ENCODE peak calls at places on chromosomes 5 and 9, in ten cellular contexts. Q, D, X, Z, P, Y, M, S, K and I are unnamed samples. For H3K4me1, the result is how much of the 10 kb centered on the place peaks cover.

GRCh38 chr5:157088342-157088990 is 20.4 kb downstream of the HAVCR2 start:
- DNase-seq in X (no peak), K (no peak), Y (no peak), P (no peak), M (no peak), Q (no peak), D (no peak), Z (no peak), S (no peak), I (no peak)

GRCh38 chr5:55575815-55576583 is 41.2 kb upstream of the PLPP1 start:
- DNase-seq in M (no peak), Z (no peak), Q (no peak), X (peak), S (peak), Y (no peak), D (no peak), P (no peak), K (no peak), I (no peak)

GRCh38 chr9:35079041-35079425 is 709 bp downstream of the FANCG start:
- DNase-seq in M (no peak), Q (no peak), Y (peak), Z (no peak), X (no peak), D (no peak), P (no peak), S (no peak), K (peak), I (no peak)

GRCh38 chr9:97774657-97775056 is 77.5 kb upstream of the XPA start:
- DNase-seq in D (no peak), P (no peak), Q (peak), K (no peak), X (no peak), M (no peak), Z (no peak), Y (no peak), S (no peak), I (no peak)

GRCh38 chr9:76018244-76018643 is 127.8 kb downstream of the PCSK5 start:
- DNase-seq in M (no peak), X (no peak), D (no peak), S (no peak), Y (no peak), Z (no peak), Q (peak), P (no peak), K (no peak), I (peak)

GRCh38 chr5:64811050-64811640 is 42.4 kb downstream of the CWC27 start:
- DNase-seq in S (peak), Y (peak), K (no peak), X (no peak), M (no peak), P (peak), Z (peak), Q (no peak), D (no peak), I (no peak)

GRCh38 chr9:133032171-133032570 is 1.4 kb downstream of the GTF3C5 start:
- DNase-seq in Y (no peak), Q (no peak), M (no peak), Z (no peak), P (no peak), D (no peak), X (no peak), S (no peak), K (peak), I (no peak)

GRCh38 chr5:135508496-135509005 is 27.2 kb downstream of the NEUROG1 start:
- DNase-seq in M (no peak), S (no peak), P (no peak), Y (no peak), Z (no peak), D (no peak), X (no peak), Q (no peak), K (no peak), I (no peak)

GRCh38 chr5:115702025-115702424 is 76.2 kb upstream of the TMED7 start:
- DNase-seq in K (no peak), M (no peak), Y (no peak), X (no peak), P (no peak), Z (no peak), D (no peak), Q (no peak), S (no peak), I (no peak)

GRCh38 chr5:64207978-64208377 is 42.3 kb downstream of the RNF180 start:
- DNase-seq in X (no peak), S (peak), M (no peak), Z (no peak), D (no peak), K (no peak), Y (no peak), Q (no peak), P (no peak), I (no peak)

GRCh38 chr9:77673912-77674791 is 26.0 kb upstream of the GNA14 start:
- DNase-seq in Z (no peak), X (peak), D (no peak), Q (no peak), Y (no peak), S (peak), P (no peak), M (no peak), K (no peak), I (no peak)

GRCh38 chr9:131289301-131290038 is at the start of gene PLPP7:
- DNase-seq in Z (no peak), S (peak), M (peak), P (no peak), D (peak), X (peak), K (peak), Q (peak), Y (peak), I (no peak)

GRCh38 chr9:131982683-131983239 is 96.9 kb downstream of the MED27 start:
- DNase-seq in P (no peak), D (no peak), S (no peak), Z (peak), Y (no peak), X (no peak), K (no peak), M (no peak), Q (no peak), I (no peak)

GRCh38 chr5:162786234-162786633 is 651.2 kb upstream of the CCNG1 start:
- DNase-seq in Q (no peak), S (no peak), D (no peak), K (no peak), Y (no peak), M (no peak), X (no peak), P (no peak), Z (no peak), I (no peak)

GRCh38 chr9:8651830-8652229 is 852.3 kb upstream of the DMAC1 start:
- DNase-seq in S (no peak), D (no peak), X (no peak), Y (no peak), K (no peak), M (no peak), P (no peak), Z (no peak), Q (no peak), I (no peak)

GRCh38 chr5:44387911-44388310 is 1.3 kb downstream of the FGF10 start:
- DNase-seq in Y (no peak), M (peak), Z (no peak), S (no peak), K (no peak), X (peak), P (no peak), D (no peak), Q (no peak), I (no peak)

GRCh38 chr5:120239076-120239475 is 225.0 kb upstream of the PRR16 start:
- DNase-seq in Y (no peak), S (no peak), X (no peak), K (no peak), M (no peak), P (no peak), Z (no peak), D (no peak), Q (no peak), I (no peak)

GRCh38 chr5:20109326-20109725 is 121.3 kb upstream of the CDH18 start:
- DNase-seq in Y (no peak), Q (no peak), M (no peak), P (no peak), Z (no peak), X (no peak), S (no peak), K (no peak), D (no peak), I (no peak)

GRCh38 chr5:157602505-157602904 is 26.9 kb upstream of the ADAM19 start:
- DNase-seq in Q (no peak), S (no peak), K (no peak), X (no peak), P (no peak), Z (no peak), D (no peak), M (no peak), Y (no peak), I (no peak)

GRCh38 chr9:136088939-136089696 is 6.0 kb downstream of the NACC2 start:
- DNase-seq in Y (peak), P (no peak), X (no peak), D (no peak), Z (no peak), S (no peak), M (peak), Q (no peak), K (peak), I (no peak)

GRCh38 chr9:79360387-79361347 is 211.1 kb upstream of the TLE4 start:
- DNase-seq in D (no peak), P (no peak), Y (no peak), K (no peak), Q (no peak), M (no peak), X (no peak), Z (no peak), S (no peak), I (no peak)

GRCh38 chr9:91907387-91908292 is 42.4 kb downstream of the ROR2 start:
- DNase-seq in Q (no peak), S (no peak), K (no peak), Y (no peak), P (no peak), Z (no peak), D (no peak), X (no peak), M (no peak), I (no peak)

GRCh38 chr5:90888511-90889324 is 330.1 kb downstream of the ADGRV1 start:
- DNase-seq in D (no peak), Y (no peak), Z (no peak), M (no peak), P (peak), X (no peak), K (no peak), Q (no peak), S (peak), I (no peak)
- H3K4me3 ChIP-seq in D (no peak), Y (no peak), Z (no peak), M (no peak), P (no peak), X (no peak), K (no peak), Q (no peak), S (no peak), I (no peak)

DNA sequence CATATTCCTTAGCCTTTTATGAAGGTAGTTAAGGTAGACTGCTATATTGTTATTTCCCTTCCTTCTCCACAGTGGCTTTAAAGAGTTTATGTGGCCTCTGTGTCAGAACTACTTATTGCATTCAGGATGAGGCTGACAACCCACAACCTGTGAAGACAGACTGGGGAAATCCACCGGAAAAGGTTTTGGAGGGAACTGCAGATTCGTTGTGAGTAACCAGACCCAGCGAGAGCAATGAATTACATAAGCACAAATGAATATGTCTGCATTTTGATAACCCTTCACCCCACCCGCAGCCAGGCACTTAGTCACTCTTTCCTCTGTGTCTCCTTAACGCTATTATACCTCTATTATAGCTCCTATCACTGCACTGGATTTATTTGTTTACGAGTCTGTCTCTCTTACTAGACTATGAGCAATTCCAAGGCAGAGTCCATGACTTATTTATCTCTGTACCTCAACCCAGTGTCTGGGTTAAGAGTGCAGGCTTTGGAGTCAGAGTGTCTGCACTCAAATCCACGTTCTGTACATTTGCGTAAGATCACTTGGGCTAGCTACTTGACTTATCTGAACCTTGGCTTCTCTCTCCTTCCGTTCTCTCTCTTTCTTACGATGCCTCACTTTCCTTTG is 19.2 kb downstream of the KCTD16 start:
- DNase-seq in K (no peak), X (no peak), P (peak), M (no peak), D (no peak), Z (peak), S (no peak), Y (peak), Q (peak), I (peak)
- TF ChIP-seq EP300 in K (no peak), X (no peak), P (peak), M (no peak), D (no peak), Z (peak), S (no peak), Y (peak), Q (no peak), I (no peak)

GRCh38 chr5:173705512-173705825 is 89.0 kb upstream of the BOD1 start:
- DNase-seq in X (no peak), P (no peak), M (no peak), Y (no peak), Z (no peak), K (no peak), D (no peak), S (no peak), Q (no peak), I (no peak)

GRCh38 chr5:173706700-173707099 is 90.2 kb upstream of the BOD1 start:
- DNase-seq in X (no peak), Q (no peak), Y (no peak), Z (no peak), D (no peak), S (no peak), P (no peak), K (no peak), M (no peak), I (no peak)

GRCh38 chr5:173704615-173705511 is 88.4 kb upstream of the BOD1 start:
- DNase-seq in M (no peak), Q (no peak), X (no peak), S (no peak), Y (no peak), D (no peak), Z (no peak), K (no peak), P (no peak), I (no peak)

GRCh38 chr5:173699959-173700358 is 83.5 kb upstream of the BOD1 start:
- DNase-seq in Y (no peak), K (no peak), Z (no peak), Q (no peak), X (no peak), P (no peak), M (no peak), D (no peak), S (no peak), I (no peak)

GRCh38 chr5:173703466-173703865 is 87.0 kb upstream of the BOD1 start:
- DNase-seq in P (no peak), Y (no peak), M (no peak), X (no peak), D (no peak), Z (no peak), S (no peak), Q (no peak), K (no peak), I (no peak)
- H3K4me1 ChIP-seq in P (under half), Y (under half), M (under half), X (under half), D (under half), Z (under half), S (under half), Q (under half), K (under half), I (under half)

DNA sequence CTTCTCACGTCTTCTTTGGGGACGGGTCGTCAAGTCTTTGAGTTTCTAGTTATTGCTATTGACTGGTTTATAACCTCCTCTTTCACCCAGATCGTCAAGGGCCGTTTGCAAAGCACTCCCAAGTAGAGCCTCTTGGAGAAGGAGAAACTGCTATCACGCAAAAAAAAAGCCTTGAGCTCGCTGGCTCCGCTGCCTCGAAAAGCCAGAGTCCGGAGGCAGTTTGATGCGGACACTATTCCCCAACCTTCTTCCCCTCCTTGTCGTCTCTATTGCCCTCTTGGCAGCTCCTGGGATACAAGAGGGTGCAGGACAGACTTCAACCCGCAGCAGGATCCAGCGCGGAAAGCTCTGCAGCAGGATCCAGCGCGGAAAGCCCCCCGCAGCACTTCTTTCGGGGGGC is 293 bp upstream of the PCDHAC1 start:
- DNase-seq in X (no peak), D (no peak), K (no peak), P (no peak), M (no peak), Q (no peak), S (no peak), Y (no peak), Z (no peak), I (no peak)
- H3K4me3 ChIP-seq in X (peak), D (peak), K (peak), P (peak), M (peak), Q (peak), S (no peak), Y (peak), Z (no peak), I (peak)

DNA sequence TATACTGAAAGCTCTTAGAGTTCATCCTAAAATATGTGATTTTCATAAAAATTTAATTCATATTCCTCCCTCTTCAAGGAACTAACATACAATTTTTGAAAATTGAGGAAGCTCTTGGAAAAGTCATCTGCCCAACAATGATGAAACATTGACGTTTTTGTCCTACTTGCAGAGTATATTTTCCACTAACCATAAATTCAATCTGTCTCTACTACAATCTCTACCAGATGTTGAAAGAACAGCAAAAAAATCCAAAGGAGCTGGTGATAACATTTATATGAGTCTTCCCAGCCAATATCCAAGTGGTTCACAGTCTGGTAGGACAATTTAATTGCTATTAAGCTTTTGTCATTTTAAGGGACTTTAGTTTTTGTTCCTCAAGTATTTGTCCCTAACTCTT is 81.1 kb upstream of the NR3C1 start:
- DNase-seq in Y (no peak), P (no peak), Z (no peak), M (no peak), S (no peak), Q (no peak), D (no peak), X (no peak), K (no peak), I (no peak)
- TF ChIP-seq EP300 in Y (no peak), P (no peak), Z (no peak), M (no peak), S (no peak), Q (no peak), D (no peak), X (no peak), K (no peak), I (no peak)

GRCh38 chr9:69425402-69425801 is 100.4 kb downstream of the ENTREP1 start:
- DNase-seq in Q (no peak), S (no peak), D (no peak), P (no peak), K (no peak), Z (no peak), X (no peak), Y (no peak), M (no peak), I (no peak)
- H3K4me1 ChIP-seq in Q (under half), S (under half), D (under half), P (under half), K (under half), Z (under half), X (under half), Y (under half), M (under half), I (under half)

GRCh38 chr5:67166886-67167285 is 29.7 kb downstream of the CD180 start:
- DNase-seq in X (no peak), P (no peak), K (no peak), Z (no peak), S (no peak), Y (no peak), Q (no peak), D (no peak), M (peak), I (no peak)
- H3K4me3 ChIP-seq in X (no peak), P (no peak), K (no peak), Z (no peak), S (no peak), Y (no peak), Q (no peak), D (peak), M (no peak), I (peak)

DNA sequence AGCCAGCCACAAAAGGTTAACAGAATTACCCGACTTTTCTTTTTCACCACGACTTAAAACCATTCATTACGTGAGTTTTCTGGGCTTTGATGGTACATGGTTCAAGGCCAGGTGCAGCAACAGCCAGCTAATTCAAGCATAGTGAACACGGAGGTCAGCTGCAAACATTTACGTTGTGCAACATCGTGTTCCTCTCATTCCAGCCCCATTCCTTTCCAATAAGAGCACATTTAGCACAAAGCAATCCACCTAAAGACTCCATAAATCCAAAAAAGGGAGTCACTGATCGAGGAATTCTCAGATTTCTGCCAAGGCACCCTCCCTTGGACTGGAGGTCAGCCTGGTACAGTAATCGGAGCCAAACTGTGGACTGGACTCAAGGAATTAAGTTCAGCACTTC is 14.4 kb downstream of the NREP start:
- DNase-seq in K (no peak), Y (no peak), Z (no peak), X (no peak), Q (no peak), P (no peak), S (peak), M (peak), D (no peak), I (no peak)
- TF ChIP-seq EP300 in K (no peak), Y (no peak), Z (no peak), X (no peak), Q (no peak), P (no peak), S (peak), M (no peak), D (peak), I (no peak)

DNA sequence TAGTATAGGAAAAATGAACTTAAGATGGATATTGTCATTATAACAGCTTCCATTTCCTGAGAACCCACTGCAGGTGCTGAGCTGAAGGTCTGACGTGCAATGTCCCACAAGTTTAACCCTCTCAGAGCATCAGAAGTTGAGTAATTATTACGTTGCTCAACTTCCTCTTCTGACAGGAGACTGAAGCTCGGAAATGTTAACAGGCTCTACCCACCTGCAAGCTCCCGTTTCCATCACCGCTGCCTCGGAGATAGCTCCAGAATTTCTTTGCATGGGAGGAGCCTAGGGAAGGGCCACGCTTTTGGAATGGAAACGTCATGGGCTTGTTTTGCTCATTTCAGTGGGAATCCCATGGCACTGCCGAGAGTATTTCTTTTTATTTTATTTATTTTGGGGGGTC is 1.0 kb upstream of the NTMT1 start:
- DNase-seq in X (no peak), Z (no peak), Q (no peak), M (no peak), S (peak), Y (no peak), P (no peak), D (no peak), K (no peak), I (no peak)
- H3K4me1 ChIP-seq in X (under half), Z (under half), Q (under half), M (under half), S (half or more), Y (under half), P (under half), D (half or more), K (under half), I (half or more)

DNA sequence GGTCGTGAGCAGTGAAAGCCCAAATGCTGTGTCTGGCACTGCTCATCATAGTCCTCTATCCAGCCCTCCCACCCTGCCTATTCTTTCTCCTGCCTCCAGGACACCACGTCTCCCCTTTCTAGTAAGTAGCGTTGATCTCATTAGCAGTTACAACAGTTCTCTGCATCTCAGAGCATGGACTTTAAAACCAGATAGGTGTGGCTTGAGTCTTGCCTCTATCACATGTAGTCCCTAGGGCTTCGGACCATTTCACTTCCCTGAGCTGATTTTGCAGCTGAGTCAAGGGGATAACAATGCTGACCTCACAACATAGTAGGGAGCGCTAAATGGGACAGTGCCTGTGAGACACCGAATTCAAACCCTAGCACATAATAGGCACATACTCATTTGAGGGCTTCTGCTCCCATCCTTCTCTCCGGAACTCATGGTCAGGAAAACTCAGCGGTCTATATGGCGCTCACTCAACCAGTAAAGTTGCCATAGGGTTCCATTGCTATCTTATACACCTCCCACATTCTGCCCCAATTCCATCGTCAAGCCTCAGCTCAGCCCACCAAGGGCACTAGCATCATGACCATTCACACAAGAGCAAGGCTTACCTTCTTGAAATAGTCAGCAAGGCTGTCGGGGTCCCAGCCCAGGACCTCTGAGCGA is 515 bp downstream of the LCP2 start:
- DNase-seq in M (no peak), K (no peak), P (no peak), D (no peak), X (no peak), Y (no peak), Q (no peak), Z (no peak), S (no peak), I (no peak)
- H3K4me3 ChIP-seq in M (peak), K (peak), P (no peak), D (peak), X (no peak), Y (no peak), Q (peak), Z (peak), S (no peak), I (peak)